ENCODE peak calls at places on chromosomes 4 and X, in ten cellular contexts. One of them, this sample, is unnamed.
A peak's percentile ranks its signal among the peaks of the same experiment; 100 is the strongest.

GRCh38 chr4:113444386-113444785 is 317.2 kb downstream of the CAMK2D start:
- DNase-seq in GM04504: no peak
- DNase-seq in body of pancreas: no peak
- DNase-seq in activated CD4-positive, alpha-beta T cell treated with anti-CD3 and anti-CD28 coated beads, Interleukin-2, amount 50 U/mL, for 4 hours: no peak
- DNase-seq in stimulated activated CD4-positive, alpha-beta T cell treated with anti-CD3 and anti-CD28 coated beads, Interleukin-1b, Interleukin-23, amount 100 ng/mL, for 24 hours: no peak
- DNase-seq in cardiac muscle cell: peak; percentile 68
- DNase-seq in psoas muscle: no peak
- DNase-seq in NCI-H510A treated with DMSO at 0.1 percent for 48 hours: no peak
- DNase-seq in heart left ventricle: no peak
- DNase-seq in A172: peak; percentile 49
- DNase-seq in this sample: no peak

GRCh38 chrX:125205918-125206665 is 113.6 kb upstream of the TEX13C start:
- DNase-seq in A172: no peak
- DNase-seq in activated CD4-positive, alpha-beta T cell treated with anti-CD3 and anti-CD28 coated beads, Interleukin-2, amount 50 U/mL, for 4 hours: no peak
- DNase-seq in cardiac muscle cell: no peak
- DNase-seq in stimulated activated CD4-positive, alpha-beta T cell treated with anti-CD3 and anti-CD28 coated beads, Interleukin-1b, Interleukin-23, amount 100 ng/mL, for 24 hours: no peak
- DNase-seq in heart left ventricle: no peak
- DNase-seq in NCI-H510A treated with DMSO at 0.1 percent for 48 hours: peak; percentile 30
- DNase-seq in psoas muscle: no peak
- DNase-seq in GM04504: no peak
- DNase-seq in body of pancreas: peak; percentile 13
- DNase-seq in this sample: peak; percentile 47

GRCh38 chr4:11546391-11547160 is 117.9 kb upstream of the HS3ST1 start:
- DNase-seq in NCI-H510A treated with DMSO at 0.1 percent for 48 hours: no peak
- DNase-seq in A172: no peak
- DNase-seq in cardiac muscle cell: no peak
- DNase-seq in psoas muscle: no peak
- DNase-seq in body of pancreas: no peak
- DNase-seq in heart left ventricle: no peak
- DNase-seq in GM04504: no peak
- DNase-seq in activated CD4-positive, alpha-beta T cell treated with anti-CD3 and anti-CD28 coated beads, Interleukin-2, amount 50 U/mL, for 4 hours: no peak
- DNase-seq in stimulated activated CD4-positive, alpha-beta T cell treated with anti-CD3 and anti-CD28 coated beads, Interleukin-1b, Interleukin-23, amount 100 ng/mL, for 24 hours: no peak
- DNase-seq in this sample: no peak

GRCh38 chrX:119503484-119503861 is 35.2 kb downstream of the SLC25A5 start:
- DNase-seq in heart left ventricle: no peak
- DNase-seq in stimulated activated CD4-positive, alpha-beta T cell treated with anti-CD3 and anti-CD28 coated beads, Interleukin-1b, Interleukin-23, amount 100 ng/mL, for 24 hours: no peak
- DNase-seq in NCI-H510A treated with DMSO at 0.1 percent for 48 hours: no peak
- DNase-seq in activated CD4-positive, alpha-beta T cell treated with anti-CD3 and anti-CD28 coated beads, Interleukin-2, amount 50 U/mL, for 4 hours: no peak
- DNase-seq in cardiac muscle cell: peak; percentile 90
- DNase-seq in body of pancreas: peak; percentile 45
- DNase-seq in A172: peak; percentile 73
- DNase-seq in psoas muscle: no peak
- DNase-seq in GM04504: peak; percentile 65
- DNase-seq in this sample: peak; percentile 82

GRCh38 chr4:3766791-3767561 is 791 bp downstream of the ADRA2C start:
- DNase-seq in NCI-H510A treated with DMSO at 0.1 percent for 48 hours: peak; percentile 22
- DNase-seq in body of pancreas: no peak
- DNase-seq in psoas muscle: no peak
- DNase-seq in stimulated activated CD4-positive, alpha-beta T cell treated with anti-CD3 and anti-CD28 coated beads, Interleukin-1b, Interleukin-23, amount 100 ng/mL, for 24 hours: no peak
- DNase-seq in cardiac muscle cell: no peak
- DNase-seq in GM04504: no peak
- DNase-seq in A172: no peak
- DNase-seq in activated CD4-positive, alpha-beta T cell treated with anti-CD3 and anti-CD28 coated beads, Interleukin-2, amount 50 U/mL, for 4 hours: no peak
- DNase-seq in heart left ventricle: no peak
- DNase-seq in this sample: no peak

GRCh38 chrX:26160301-26160700 is at the start of gene MAGEB6B:
- DNase-seq in GM04504: no peak
- DNase-seq in stimulated activated CD4-positive, alpha-beta T cell treated with anti-CD3 and anti-CD28 coated beads, Interleukin-1b, Interleukin-23, amount 100 ng/mL, for 24 hours: no peak
- DNase-seq in A172: no peak
- DNase-seq in body of pancreas: no peak
- DNase-seq in heart left ventricle: no peak
- DNase-seq in NCI-H510A treated with DMSO at 0.1 percent for 48 hours: no peak
- DNase-seq in cardiac muscle cell: no peak
- DNase-seq in psoas muscle: no peak
- DNase-seq in activated CD4-positive, alpha-beta T cell treated with anti-CD3 and anti-CD28 coated beads, Interleukin-2, amount 50 U/mL, for 4 hours: no peak
- DNase-seq in this sample: no peak

GRCh38 chrX:110002300-110003166 is at the start of gene TMEM164:
- DNase-seq in A172: peak; percentile 37
- DNase-seq in GM04504: peak; percentile 41
- DNase-seq in NCI-H510A treated with DMSO at 0.1 percent for 48 hours: peak; percentile 58
- DNase-seq in body of pancreas: peak; percentile 76
- DNase-seq in cardiac muscle cell: peak; percentile 91
- DNase-seq in stimulated activated CD4-positive, alpha-beta T cell treated with anti-CD3 and anti-CD28 coated beads, Interleukin-1b, Interleukin-23, amount 100 ng/mL, for 24 hours: peak; percentile 24
- DNase-seq in activated CD4-positive, alpha-beta T cell treated with anti-CD3 and anti-CD28 coated beads, Interleukin-2, amount 50 U/mL, for 4 hours: peak; percentile 74
- DNase-seq in psoas muscle: peak; percentile 92
- DNase-seq in heart left ventricle: peak; percentile 87
- DNase-seq in this sample: peak; percentile 75

GRCh38 chr4:141465151-141465550 is 171.2 kb upstream of the IL15 start:
- DNase-seq in NCI-H510A treated with DMSO at 0.1 percent for 48 hours: no peak
- DNase-seq in heart left ventricle: no peak
- DNase-seq in body of pancreas: no peak
- DNase-seq in stimulated activated CD4-positive, alpha-beta T cell treated with anti-CD3 and anti-CD28 coated beads, Interleukin-1b, Interleukin-23, amount 100 ng/mL, for 24 hours: no peak
- DNase-seq in GM04504: no peak
- DNase-seq in cardiac muscle cell: no peak
- DNase-seq in A172: no peak
- DNase-seq in activated CD4-positive, alpha-beta T cell treated with anti-CD3 and anti-CD28 coated beads, Interleukin-2, amount 50 U/mL, for 4 hours: no peak
- DNase-seq in psoas muscle: no peak
- DNase-seq in this sample: no peak

GRCh38 chr4:2338754-2339457 is 77.0 kb upstream of the MXD4 start:
- DNase-seq in A172: no peak
- DNase-seq in activated CD4-positive, alpha-beta T cell treated with anti-CD3 and anti-CD28 coated beads, Interleukin-2, amount 50 U/mL, for 4 hours: no peak
- DNase-seq in psoas muscle: no peak
- DNase-seq in cardiac muscle cell: no peak
- DNase-seq in heart left ventricle: no peak
- DNase-seq in body of pancreas: no peak
- DNase-seq in NCI-H510A treated with DMSO at 0.1 percent for 48 hours: no peak
- DNase-seq in stimulated activated CD4-positive, alpha-beta T cell treated with anti-CD3 and anti-CD28 coated beads, Interleukin-1b, Interleukin-23, amount 100 ng/mL, for 24 hours: no peak
- DNase-seq in GM04504: no peak
- DNase-seq in this sample: peak; percentile 35

GRCh38 chrX:109707322-109707721 is 25.7 kb downstream of the ACSL4 start:
- DNase-seq in GM04504: no peak
- DNase-seq in stimulated activated CD4-positive, alpha-beta T cell treated with anti-CD3 and anti-CD28 coated beads, Interleukin-1b, Interleukin-23, amount 100 ng/mL, for 24 hours: no peak
- DNase-seq in cardiac muscle cell: no peak
- DNase-seq in activated CD4-positive, alpha-beta T cell treated with anti-CD3 and anti-CD28 coated beads, Interleukin-2, amount 50 U/mL, for 4 hours: no peak
- DNase-seq in psoas muscle: no peak
- DNase-seq in body of pancreas: no peak
- DNase-seq in NCI-H510A treated with DMSO at 0.1 percent for 48 hours: no peak
- DNase-seq in heart left ventricle: no peak
- DNase-seq in A172: no peak
- DNase-seq in this sample: no peak

GRCh38 chr4:186554890-186555827 is at the start of gene MTNR1A:
- DNase-seq in A172: no peak
- DNase-seq in heart left ventricle: no peak
- DNase-seq in psoas muscle: no peak
- DNase-seq in activated CD4-positive, alpha-beta T cell treated with anti-CD3 and anti-CD28 coated beads, Interleukin-2, amount 50 U/mL, for 4 hours: no peak
- DNase-seq in stimulated activated CD4-positive, alpha-beta T cell treated with anti-CD3 and anti-CD28 coated beads, Interleukin-1b, Interleukin-23, amount 100 ng/mL, for 24 hours: no peak
- DNase-seq in GM04504: no peak
- DNase-seq in cardiac muscle cell: peak; percentile 13
- DNase-seq in body of pancreas: peak; percentile 14
- DNase-seq in NCI-H510A treated with DMSO at 0.1 percent for 48 hours: peak; percentile 21
- DNase-seq in this sample: no peak

GRCh38 chr4:166816901-166817300 is 417.4 kb downstream of the SPOCK3 start:
- DNase-seq in psoas muscle: no peak
- DNase-seq in activated CD4-positive, alpha-beta T cell treated with anti-CD3 and anti-CD28 coated beads, Interleukin-2, amount 50 U/mL, for 4 hours: no peak
- DNase-seq in NCI-H510A treated with DMSO at 0.1 percent for 48 hours: no peak
- DNase-seq in heart left ventricle: no peak
- DNase-seq in stimulated activated CD4-positive, alpha-beta T cell treated with anti-CD3 and anti-CD28 coated beads, Interleukin-1b, Interleukin-23, amount 100 ng/mL, for 24 hours: no peak
- DNase-seq in body of pancreas: no peak
- DNase-seq in A172: peak; percentile 52
- DNase-seq in GM04504: no peak
- DNase-seq in cardiac muscle cell: peak; percentile 3
- DNase-seq in this sample: no peak

GRCh38 chrX:130676861-130677260 is 226.1 kb downstream of the ENOX2 start:
- DNase-seq in body of pancreas: no peak
- DNase-seq in cardiac muscle cell: peak; percentile 2
- DNase-seq in A172: no peak
- DNase-seq in GM04504: no peak
- DNase-seq in heart left ventricle: no peak
- DNase-seq in stimulated activated CD4-positive, alpha-beta T cell treated with anti-CD3 and anti-CD28 coated beads, Interleukin-1b, Interleukin-23, amount 100 ng/mL, for 24 hours: no peak
- DNase-seq in activated CD4-positive, alpha-beta T cell treated with anti-CD3 and anti-CD28 coated beads, Interleukin-2, amount 50 U/mL, for 4 hours: no peak
- DNase-seq in psoas muscle: no peak
- DNase-seq in NCI-H510A treated with DMSO at 0.1 percent for 48 hours: peak; percentile 18
- DNase-seq in this sample: peak; percentile 43

GRCh38 chr4:89674876-89675459 is 162.0 kb downstream of the SNCA start:
- DNase-seq in psoas muscle: no peak
- DNase-seq in stimulated activated CD4-positive, alpha-beta T cell treated with anti-CD3 and anti-CD28 coated beads, Interleukin-1b, Interleukin-23, amount 100 ng/mL, for 24 hours: no peak
- DNase-seq in activated CD4-positive, alpha-beta T cell treated with anti-CD3 and anti-CD28 coated beads, Interleukin-2, amount 50 U/mL, for 4 hours: no peak
- DNase-seq in GM04504: no peak
- DNase-seq in A172: no peak
- DNase-seq in heart left ventricle: no peak
- DNase-seq in body of pancreas: no peak
- DNase-seq in cardiac muscle cell: no peak
- DNase-seq in NCI-H510A treated with DMSO at 0.1 percent for 48 hours: peak; percentile 83
- DNase-seq in this sample: no peak

This sample was measured in left lobe of liver.